ENCODE peak calls at places on chromosomes 1 and 21, in four cellular contexts. One of them, this sample, is unnamed.

GRCh38 chr1:20191266-20191665 is 4.9 kb upstream of the PLA2G2C start:
- DNase-seq in IMR-90: no peak
- DNase-seq in lower leg skin: no peak
- DNase-seq in suprapubic skin: no peak
- DNase-seq in this sample: no peak

GRCh38 chr1:48492392-48492791 is 20.4 kb upstream of the SPATA6 start:
- DNase-seq in IMR-90: no peak
- DNase-seq in lower leg skin: no peak
- DNase-seq in suprapubic skin: no peak
- DNase-seq in this sample: no peak

GRCh38 chr1:40708750-40709099 is 17.2 kb downstream of the NFYC start:
- DNase-seq in IMR-90: peak
- DNase-seq in lower leg skin: no peak
- DNase-seq in suprapubic skin: no peak
- DNase-seq in this sample: no peak

GRCh38 chr1:196372896-196373536 is 235.2 kb downstream of the KCNT2 start:
- DNase-seq in IMR-90: peak
- DNase-seq in lower leg skin: no peak
- DNase-seq in suprapubic skin: no peak
- DNase-seq in this sample: no peak

GRCh38 chr1:175158133-175158532 is 34.4 kb downstream of the KIAA0040 start:
- DNase-seq in IMR-90: no peak
- DNase-seq in lower leg skin: no peak
- DNase-seq in suprapubic skin: no peak
- DNase-seq in this sample: no peak

GRCh38 chr1:154344977-154345837 is 19.9 kb downstream of the ATP8B2 start:
- DNase-seq in IMR-90: peak
- DNase-seq in lower leg skin: no peak
- DNase-seq in suprapubic skin: no peak
- DNase-seq in this sample: no peak

GRCh38 chr1:87150143-87150542 is 178.5 kb upstream of the LMO4 start:
- DNase-seq in IMR-90: no peak
- DNase-seq in lower leg skin: no peak
- DNase-seq in suprapubic skin: no peak
- DNase-seq in this sample: no peak

GRCh38 chr21:37917612-37918011 is 1.4 kb upstream of the KCNJ6 start:
- DNase-seq in IMR-90: peak
- DNase-seq in lower leg skin: no peak
- DNase-seq in suprapubic skin: no peak
- DNase-seq in this sample: no peak

GRCh38 chr1:210915890-210916507 is 217.9 kb downstream of the KCNH1 start:
- DNase-seq in IMR-90: no peak
- DNase-seq in lower leg skin: no peak
- DNase-seq in suprapubic skin: no peak
- DNase-seq in this sample: no peak

GRCh38 chr21:18716578-18717138 is 313.1 kb upstream of the TMPRSS15 start:
- DNase-seq in IMR-90: no peak
- DNase-seq in lower leg skin: no peak
- DNase-seq in suprapubic skin: no peak
- DNase-seq in this sample: no peak

GRCh38 chr1:240478536-240478935 is 133.4 kb downstream of the GREM2 start:
- DNase-seq in IMR-90: no peak
- DNase-seq in lower leg skin: no peak
- DNase-seq in suprapubic skin: no peak
- DNase-seq in this sample: no peak

GRCh38 chr1:9112961-9113880 is 15.7 kb downstream of the GPR157 start:
- DNase-seq in IMR-90: peak
- DNase-seq in lower leg skin: no peak
- DNase-seq in suprapubic skin: no peak
- DNase-seq in this sample: no peak

GRCh38 chr1:212665241-212666115 is 34.2 kb downstream of the BATF3 start:
- DNase-seq in IMR-90: peak
- DNase-seq in lower leg skin: peak
- DNase-seq in suprapubic skin: no peak
- DNase-seq in this sample: peak

GRCh38 chr1:91732291-91732953 is 153.5 kb downstream of the TGFBR3 start:
- DNase-seq in IMR-90: peak
- DNase-seq in lower leg skin: no peak
- DNase-seq in suprapubic skin: no peak
- DNase-seq in this sample: no peak

GRCh38 chr1:168136709-168137514 is at the start of gene GPR161:
- DNase-seq in IMR-90: peak
- DNase-seq in lower leg skin: peak
- DNase-seq in suprapubic skin: peak
- DNase-seq in this sample: no peak

GRCh38 chr1:168135116-168135981 is 1.4 kb downstream of the GPR161 start:
- DNase-seq in IMR-90: no peak
- DNase-seq in lower leg skin: no peak
- DNase-seq in suprapubic skin: no peak
- DNase-seq in this sample: no peak

GRCh38 chr1:168135982-168136708 is 585 bp downstream of the GPR161 start:
- DNase-seq in IMR-90: peak
- DNase-seq in lower leg skin: no peak
- DNase-seq in suprapubic skin: no peak
- DNase-seq in this sample: no peak

GRCh38 chr1:168137515-168137821 is 738 bp upstream of the GPR161 start:
- DNase-seq in IMR-90: no peak
- DNase-seq in lower leg skin: no peak
- DNase-seq in suprapubic skin: no peak
- DNase-seq in this sample: no peak

GRCh38 chr1:168134132-168135041 is 2.3 kb downstream of the GPR161 start:
- DNase-seq in IMR-90: no peak
- DNase-seq in lower leg skin: no peak
- DNase-seq in suprapubic skin: no peak
- DNase-seq in this sample: no peak
- H3K4me3 ChIP-seq in IMR-90: no peak
- H3K4me3 ChIP-seq in lower leg skin: no peak
- H3K4me3 ChIP-seq in suprapubic skin: no peak
- H3K4me3 ChIP-seq in this sample: no peak

GRCh38 chr21:45018131-45019075 is 56.0 kb upstream of the ADARB1 start:
- DNase-seq in IMR-90: no peak
- DNase-seq in lower leg skin: peak
- DNase-seq in suprapubic skin: peak
- DNase-seq in this sample: no peak
- H3K4me3 ChIP-seq in IMR-90: peak
- H3K4me3 ChIP-seq in lower leg skin: no peak
- H3K4me3 ChIP-seq in suprapubic skin: peak
- H3K4me3 ChIP-seq in this sample: peak

GRCh38 chr1:3170566-3171453 is 101.8 kb downstream of the PRDM16 start:
- DNase-seq in IMR-90: no peak
- DNase-seq in lower leg skin: peak
- DNase-seq in suprapubic skin: no peak
- DNase-seq in this sample: no peak
- H3K4me3 ChIP-seq in IMR-90: no peak
- H3K4me3 ChIP-seq in lower leg skin: no peak
- H3K4me3 ChIP-seq in suprapubic skin: peak
- H3K4me3 ChIP-seq in this sample: no peak

DNA sequence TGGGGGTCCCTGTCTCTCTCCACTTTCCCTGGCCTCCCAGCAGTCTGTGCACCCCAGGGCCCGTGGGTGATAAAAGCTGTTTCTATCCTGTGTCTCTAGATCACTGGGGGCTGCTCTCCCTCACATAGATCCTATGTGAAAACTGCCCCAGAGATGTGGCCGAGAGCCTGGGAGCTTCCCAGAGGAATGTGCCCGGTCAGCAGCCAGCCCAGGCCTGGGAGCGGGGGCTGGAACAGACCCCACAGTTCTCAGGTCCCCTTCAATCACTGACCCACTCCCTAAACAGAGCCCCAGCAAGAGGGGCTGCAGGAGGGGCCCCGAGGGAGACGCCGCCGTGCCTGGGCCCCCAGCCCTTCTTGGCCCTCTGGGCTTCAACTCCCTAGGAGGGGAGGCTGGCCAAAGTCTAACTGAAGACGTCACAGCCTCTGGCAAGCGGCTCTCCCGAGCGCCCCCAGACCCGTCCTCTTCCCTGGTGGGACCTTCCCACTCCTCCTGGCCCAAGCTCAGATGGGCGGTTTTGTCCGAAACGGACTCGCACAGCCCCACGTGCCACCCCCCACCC is 403 bp downstream of the MXRA8 start:
- DNase-seq in IMR-90: peak
- DNase-seq in lower leg skin: no peak
- DNase-seq in suprapubic skin: no peak
- DNase-seq in this sample: no peak
- H3K4me3 ChIP-seq in IMR-90: peak
- H3K4me3 ChIP-seq in lower leg skin: peak
- H3K4me3 ChIP-seq in suprapubic skin: peak
- H3K4me3 ChIP-seq in this sample: peak

DNA sequence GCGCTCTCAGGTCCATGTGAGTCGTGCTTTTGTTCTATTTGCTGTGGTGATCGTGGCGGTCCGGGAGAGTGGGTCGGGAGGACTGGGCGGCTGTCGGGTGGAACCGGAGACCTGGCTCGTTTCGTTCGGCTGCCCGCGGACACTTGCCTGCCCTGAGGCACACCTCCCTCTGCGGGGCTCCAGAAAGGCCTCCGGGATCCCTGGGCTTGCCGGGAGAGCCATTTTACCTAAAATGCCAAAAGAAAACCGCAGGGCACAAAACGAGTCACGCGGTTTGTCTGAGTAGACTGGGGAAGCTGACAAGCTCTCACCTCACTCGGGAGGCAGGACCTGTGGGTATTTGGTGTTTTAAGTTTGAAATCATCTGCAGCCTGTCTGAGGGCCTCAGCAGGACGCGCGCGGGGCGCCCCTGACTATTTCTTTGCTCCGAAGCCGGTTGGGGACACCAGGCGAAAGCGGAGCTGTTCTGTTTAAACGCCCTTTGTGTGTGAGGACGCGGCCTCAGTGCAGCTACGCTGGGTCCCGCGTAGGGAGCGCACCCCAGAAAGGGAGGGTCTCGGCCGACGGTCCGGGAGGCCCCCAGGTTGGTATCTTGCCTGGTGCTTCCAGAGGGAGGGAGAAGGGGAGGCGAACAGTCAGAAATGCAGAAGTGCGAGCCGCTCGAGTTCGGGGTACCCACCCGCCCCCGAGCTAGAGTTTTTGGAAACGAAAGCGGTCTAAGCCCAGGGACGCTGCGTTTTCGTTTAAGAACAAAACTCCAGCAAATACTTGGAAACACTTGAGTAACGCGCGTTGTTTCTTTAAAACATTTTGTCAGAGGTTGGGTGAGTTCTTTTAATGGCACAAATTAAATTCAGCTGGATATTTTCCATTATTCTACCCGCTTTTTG is 996 bp downstream of the LHX8 start:
- DNase-seq in IMR-90: peak
- DNase-seq in lower leg skin: peak
- DNase-seq in suprapubic skin: no peak
- DNase-seq in this sample: no peak
- H3K4me3 ChIP-seq in IMR-90: peak
- H3K4me3 ChIP-seq in lower leg skin: peak
- H3K4me3 ChIP-seq in suprapubic skin: peak
- H3K4me3 ChIP-seq in this sample: no peak

GRCh38 chr21:25568230-25568629 is 39.1 kb downstream of the MRPL39 start:
- DNase-seq in IMR-90: peak
- DNase-seq in lower leg skin: no peak
- DNase-seq in suprapubic skin: no peak
- DNase-seq in this sample: no peak
- H3K4me3 ChIP-seq in IMR-90: peak
- H3K4me3 ChIP-seq in lower leg skin: no peak
- H3K4me3 ChIP-seq in suprapubic skin: no peak
- H3K4me3 ChIP-seq in this sample: no peak

DNA sequence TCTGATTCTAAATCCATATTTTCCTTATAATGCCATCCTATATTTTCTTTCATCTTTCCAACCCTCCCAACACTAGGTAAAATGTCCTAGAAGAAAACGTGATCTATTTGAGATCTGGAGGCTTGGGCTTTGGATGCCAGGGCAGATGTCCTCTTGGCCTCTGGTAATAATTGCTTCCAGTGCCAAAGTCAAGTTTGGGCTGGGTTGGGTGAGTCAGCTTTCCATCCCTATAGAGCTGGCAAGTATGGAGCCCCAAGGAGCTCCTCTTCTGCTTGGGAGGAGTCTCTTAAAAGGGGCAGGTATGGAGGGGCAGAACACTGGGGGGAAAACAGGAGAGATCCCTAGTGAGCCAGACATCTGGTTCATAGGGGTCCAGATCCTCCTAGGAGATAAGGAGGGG is 3.7 kb downstream of the C1orf116 start:
- DNase-seq in IMR-90: no peak
- DNase-seq in lower leg skin: no peak
- DNase-seq in suprapubic skin: no peak
- DNase-seq in this sample: no peak
- H3K4me3 ChIP-seq in IMR-90: no peak
- H3K4me3 ChIP-seq in lower leg skin: no peak
- H3K4me3 ChIP-seq in suprapubic skin: peak
- H3K4me3 ChIP-seq in this sample: no peak

GRCh38 chr1:68495968-68496679 is 758 bp downstream of the DEPDC1 start:
- DNase-seq in IMR-90: no peak
- DNase-seq in lower leg skin: no peak
- DNase-seq in suprapubic skin: no peak
- DNase-seq in this sample: peak

GRCh38 chr1:68497358-68497698 is 446 bp upstream of the DEPDC1 start:
- DNase-seq in IMR-90: no peak
- DNase-seq in lower leg skin: no peak
- DNase-seq in suprapubic skin: no peak
- DNase-seq in this sample: no peak

GRCh38 chr1:68493193-68493592 is 3.7 kb downstream of the DEPDC1 start:
- DNase-seq in IMR-90: no peak
- DNase-seq in lower leg skin: no peak
- DNase-seq in suprapubic skin: no peak
- DNase-seq in this sample: no peak

GRCh38 chr1:68496680-68497357 is at the start of gene DEPDC1:
- DNase-seq in IMR-90: peak
- DNase-seq in lower leg skin: peak
- DNase-seq in suprapubic skin: peak
- DNase-seq in this sample: peak

DNA sequence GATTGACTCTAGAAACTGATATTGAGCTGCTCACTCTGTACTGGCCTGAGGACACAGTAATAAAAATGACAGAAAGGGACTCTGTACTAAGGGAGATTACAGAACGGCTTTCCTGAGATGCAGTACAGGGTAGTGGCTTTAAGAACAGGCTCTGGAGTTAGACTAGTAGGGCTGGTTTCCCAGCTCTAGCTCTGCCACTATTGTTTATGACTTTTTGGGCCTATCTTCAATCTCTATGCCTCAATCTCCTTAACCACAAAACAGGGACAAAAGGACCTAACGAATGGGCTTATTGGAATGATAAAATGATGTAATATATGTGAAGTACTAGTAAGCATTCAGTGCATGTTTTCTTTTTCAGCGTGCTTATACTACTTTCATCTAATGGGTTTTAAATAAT is 1.4 kb downstream of the DEPDC1 start:
- DNase-seq in IMR-90: no peak
- DNase-seq in lower leg skin: no peak
- DNase-seq in suprapubic skin: no peak
- DNase-seq in this sample: no peak
- H3K4me3 ChIP-seq in IMR-90: peak
- H3K4me3 ChIP-seq in lower leg skin: no peak
- H3K4me3 ChIP-seq in suprapubic skin: no peak
- H3K4me3 ChIP-seq in this sample: peak

This sample was measured in Panc1.